ENCODE peak calls at places on chromosomes 13 and 19, in five cellular contexts. One of them, this sample, is unnamed.

GRCh38 chr13:32017449-32017848 is 14.1 kb upstream of the FRY start:
- ATAC-seq in activated CD8-positive, alpha-beta T cell treated with anti-CD3 and anti-CD28 coated beads for 36 hours: no peak
- ATAC-seq in effector memory CD8-positive, alpha-beta T cell: no peak
- ATAC-seq in gastroesophageal sphincter: no peak
- ATAC-seq in mucosa of descending colon: no peak
- ATAC-seq in this sample: no peak

GRCh38 chr13:20426766-20427448 is 98.8 kb downstream of the CRYL1 start:
- ATAC-seq in activated CD8-positive, alpha-beta T cell treated with anti-CD3 and anti-CD28 coated beads for 36 hours: no peak
- ATAC-seq in effector memory CD8-positive, alpha-beta T cell: no peak
- ATAC-seq in gastroesophageal sphincter: no peak
- ATAC-seq in mucosa of descending colon: no peak
- ATAC-seq in this sample: no peak

GRCh38 chr19:5023128-5023571 is 54.2 kb downstream of the KDM4B start:
- ATAC-seq in activated CD8-positive, alpha-beta T cell treated with anti-CD3 and anti-CD28 coated beads for 36 hours: no peak
- ATAC-seq in effector memory CD8-positive, alpha-beta T cell: no peak
- ATAC-seq in gastroesophageal sphincter: peak; percentile 41
- ATAC-seq in mucosa of descending colon: no peak
- ATAC-seq in this sample: no peak

GRCh38 chr19:14871619-14872230 is 14.2 kb downstream of the OR7A17 start:
- ATAC-seq in activated CD8-positive, alpha-beta T cell treated with anti-CD3 and anti-CD28 coated beads for 36 hours: no peak
- ATAC-seq in effector memory CD8-positive, alpha-beta T cell: no peak
- ATAC-seq in gastroesophageal sphincter: no peak
- ATAC-seq in mucosa of descending colon: no peak
- ATAC-seq in this sample: no peak

GRCh38 chr19:51296331-51297093 is 14.9 kb upstream of the IGLON5 start:
- ATAC-seq in activated CD8-positive, alpha-beta T cell treated with anti-CD3 and anti-CD28 coated beads for 36 hours: no peak
- ATAC-seq in effector memory CD8-positive, alpha-beta T cell: no peak
- ATAC-seq in gastroesophageal sphincter: no peak
- ATAC-seq in mucosa of descending colon: no peak
- ATAC-seq in this sample: no peak

GRCh38 chr19:53977429-53977990 is 13.9 kb upstream of the CACNG6 start:
- ATAC-seq in activated CD8-positive, alpha-beta T cell treated with anti-CD3 and anti-CD28 coated beads for 36 hours: peak; percentile 71
- ATAC-seq in effector memory CD8-positive, alpha-beta T cell: peak; percentile 84
- ATAC-seq in gastroesophageal sphincter: peak; percentile 87
- ATAC-seq in mucosa of descending colon: peak; percentile 64
- ATAC-seq in this sample: peak; percentile 73

GRCh38 chr19:3701200-3701599 is 932 bp upstream of the PIP5K1C start:
- ATAC-seq in activated CD8-positive, alpha-beta T cell treated with anti-CD3 and anti-CD28 coated beads for 36 hours: no peak
- ATAC-seq in effector memory CD8-positive, alpha-beta T cell: no peak
- ATAC-seq in gastroesophageal sphincter: no peak
- ATAC-seq in mucosa of descending colon: no peak
- ATAC-seq in this sample: no peak

GRCh38 chr13:83423361-83423760 is 458.9 kb downstream of the SLITRK1 start:
- ATAC-seq in activated CD8-positive, alpha-beta T cell treated with anti-CD3 and anti-CD28 coated beads for 36 hours: no peak
- ATAC-seq in effector memory CD8-positive, alpha-beta T cell: no peak
- ATAC-seq in gastroesophageal sphincter: no peak
- ATAC-seq in mucosa of descending colon: no peak
- ATAC-seq in this sample: no peak

GRCh38 chr19:16888629-16889371 is at the start of gene F2RL3:
- ATAC-seq in activated CD8-positive, alpha-beta T cell treated with anti-CD3 and anti-CD28 coated beads for 36 hours: peak; percentile 33
- ATAC-seq in effector memory CD8-positive, alpha-beta T cell: peak; percentile 17
- ATAC-seq in gastroesophageal sphincter: peak; percentile 54
- ATAC-seq in mucosa of descending colon: peak; percentile 54
- ATAC-seq in this sample: peak; percentile 34

GRCh38 chr13:44303681-44304432 is 69.8 kb upstream of the SERP2 start:
- ATAC-seq in activated CD8-positive, alpha-beta T cell treated with anti-CD3 and anti-CD28 coated beads for 36 hours: peak; percentile 11
- ATAC-seq in effector memory CD8-positive, alpha-beta T cell: no peak
- ATAC-seq in gastroesophageal sphincter: peak; percentile 56
- ATAC-seq in mucosa of descending colon: no peak
- ATAC-seq in this sample: no peak

GRCh38 chr13:74835579-74835978 is 646.4 kb downstream of the TBC1D4 start:
- ATAC-seq in activated CD8-positive, alpha-beta T cell treated with anti-CD3 and anti-CD28 coated beads for 36 hours: no peak
- ATAC-seq in effector memory CD8-positive, alpha-beta T cell: peak; percentile 56
- ATAC-seq in gastroesophageal sphincter: no peak
- ATAC-seq in mucosa of descending colon: no peak
- ATAC-seq in this sample: no peak

This sample was measured in esophagus mucosa.